ENCODE peak calls at places on chromosomes 11 and 22, in five cellular contexts. Z is A549, L is body of pancreas, M is adrenal gland, O is upper lobe of left lung. A is an unnamed sample.

GRCh38 chr11:64355078-64355940 is 3.7 kb upstream of the RPS6KA4 start:
- DNase-seq in O (peak), L (peak), Z (peak), M (peak), A (peak)

GRCh38 chr11:94400839-94401772 is at the start of gene GPR83:
- DNase-seq in Z (no peak), M (no peak), L (no peak), O (no peak), A (no peak)

GRCh38 chr11:117495357-117495756 is 167.7 kb downstream of the CEP164 start:
- DNase-seq in O (no peak), M (no peak), Z (no peak), L (no peak), A (no peak)

GRCh38 chr22:37459211-37459610 is 27.0 kb downstream of the MFNG start:
- DNase-seq in O (no peak), L (peak), M (no peak), Z (no peak), A (no peak)

GRCh38 chr11:123264431-123264780 is 69.4 kb upstream of the CLMP start:
- DNase-seq in L (no peak), Z (no peak), M (no peak), O (no peak), A (no peak)

GRCh38 chr22:46848227-46848626 is 85.8 kb downstream of the TBC1D22A start:
- DNase-seq in Z (no peak), M (no peak), O (no peak), L (no peak), A (no peak)

GRCh38 chr11:122668562-122669090 is 13.1 kb downstream of the UBASH3B start:
- DNase-seq in Z (peak), O (no peak), L (no peak), M (no peak), A (no peak)

GRCh38 chr11:94803491-94803890 is 35.3 kb downstream of the AMOTL1 start:
- DNase-seq in O (no peak), M (no peak), Z (no peak), L (no peak), A (no peak)

GRCh38 chr22:30636226-30637077 is 871 bp downstream of the SLC35E4 start:
- DNase-seq in O (peak), Z (no peak), L (peak), M (peak), A (peak)

GRCh38 chr11:46160100-46160499 is 38.8 kb upstream of the PHF21A start:
- DNase-seq in L (peak), O (no peak), Z (no peak), M (no peak), A (no peak)
- H3K4me3 ChIP-seq in L (no peak), O (no peak), Z (no peak), M (no peak), A (no peak)

DNA sequence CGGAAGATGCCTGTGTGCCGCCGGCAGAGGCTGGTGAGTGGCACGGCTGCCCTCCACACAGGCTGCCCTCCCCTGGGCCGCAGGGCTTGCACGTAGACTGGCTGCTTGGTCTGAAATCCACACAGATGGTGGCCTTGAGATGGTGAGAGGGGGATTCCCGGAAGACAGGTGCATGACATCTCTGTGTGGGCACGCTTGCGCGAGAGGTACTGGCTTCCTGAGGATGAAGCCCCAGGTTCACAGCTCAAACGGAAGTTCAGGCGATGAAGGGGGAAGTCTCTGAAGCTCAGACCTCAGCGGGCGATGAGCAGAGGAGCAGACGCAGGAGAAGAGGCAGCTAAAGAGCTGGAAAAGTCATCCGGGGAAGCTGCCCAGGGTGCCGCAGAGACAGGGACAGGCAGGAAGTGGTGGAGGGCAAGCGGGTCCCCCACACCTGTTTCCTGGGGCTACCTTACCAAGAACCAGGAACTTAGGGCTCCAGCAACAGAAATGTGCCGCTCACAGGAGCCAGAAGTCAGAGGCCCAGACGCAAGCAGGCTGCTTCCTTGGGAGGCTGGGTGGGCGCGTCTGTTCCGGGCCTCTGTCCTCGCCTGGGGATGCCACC is 7.2 kb downstream of the CRELD2 start:
- DNase-seq in O (no peak), L (no peak), M (no peak), Z (no peak), A (no peak)
- TF ChIP-seq POLR2A in O (peak), L (no peak), M (no peak), Z (no peak), A (no peak)

DNA sequence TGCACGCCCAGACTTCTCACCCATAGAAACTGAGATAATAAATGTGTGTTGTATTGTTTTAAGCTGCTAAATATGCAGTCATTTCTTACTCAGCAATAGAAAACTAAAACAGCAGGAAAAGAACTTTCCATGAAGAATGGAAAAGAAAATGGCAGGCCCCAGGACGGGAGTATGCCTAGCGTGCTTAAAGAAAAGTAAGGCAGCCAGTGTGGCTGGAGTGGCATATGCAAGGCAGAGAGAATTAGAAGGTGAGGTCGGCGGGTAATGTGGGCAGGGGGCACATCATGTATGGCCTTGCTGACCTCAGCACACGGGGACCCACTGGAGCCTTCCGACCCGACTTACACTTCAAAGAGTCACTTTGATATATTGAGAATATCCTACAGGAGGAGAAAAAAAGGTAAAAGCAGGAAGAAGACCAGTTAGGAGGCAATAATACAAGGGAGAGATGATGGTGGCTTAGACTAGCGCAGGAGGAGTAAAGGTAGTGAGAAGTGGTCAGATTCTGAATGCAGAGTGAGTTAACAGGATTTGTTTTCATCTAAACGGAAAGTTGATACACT is 20.5 kb downstream of the TBRG1 start:
- DNase-seq in L (no peak), M (no peak), O (no peak), Z (no peak), A (no peak)
- TF ChIP-seq CTCF in L (no peak), M (no peak), O (no peak), Z (no peak), A (no peak)

GRCh38 chr22:50300620-50301257 is 6.7 kb downstream of the PLXNB2 start:
- DNase-seq in O (no peak), M (no peak), Z (no peak), L (no peak), A (no peak)
- H3K4me3 ChIP-seq in O (peak), M (no peak), Z (no peak), L (no peak), A (peak)

GRCh38 chr22:23767673-23768548 is at the start of gene CHCHD10:
- DNase-seq in L (peak), Z (peak), O (peak), M (peak), A (peak)
- TF ChIP-seq POLR2A in L (peak), Z (peak), O (peak), M (peak), A (no peak)

GRCh38 chr11:113389288-113389687 is 1.7 kb downstream of the ANKK1 start:
- DNase-seq in O (no peak), M (no peak), L (no peak), Z (no peak), A (no peak)

GRCh38 chr11:113386866-113387265 is 713 bp upstream of the ANKK1 start:
- DNase-seq in M (no peak), O (no peak), Z (no peak), L (no peak), A (no peak)

GRCh38 chr11:113384551-113384950 is 3.0 kb upstream of the ANKK1 start:
- DNase-seq in M (no peak), O (peak), Z (no peak), L (no peak), A (no peak)

GRCh38 chr11:113385749-113386148 is 1.8 kb upstream of the ANKK1 start:
- DNase-seq in M (no peak), O (peak), L (no peak), Z (no peak), A (no peak)

DNA sequence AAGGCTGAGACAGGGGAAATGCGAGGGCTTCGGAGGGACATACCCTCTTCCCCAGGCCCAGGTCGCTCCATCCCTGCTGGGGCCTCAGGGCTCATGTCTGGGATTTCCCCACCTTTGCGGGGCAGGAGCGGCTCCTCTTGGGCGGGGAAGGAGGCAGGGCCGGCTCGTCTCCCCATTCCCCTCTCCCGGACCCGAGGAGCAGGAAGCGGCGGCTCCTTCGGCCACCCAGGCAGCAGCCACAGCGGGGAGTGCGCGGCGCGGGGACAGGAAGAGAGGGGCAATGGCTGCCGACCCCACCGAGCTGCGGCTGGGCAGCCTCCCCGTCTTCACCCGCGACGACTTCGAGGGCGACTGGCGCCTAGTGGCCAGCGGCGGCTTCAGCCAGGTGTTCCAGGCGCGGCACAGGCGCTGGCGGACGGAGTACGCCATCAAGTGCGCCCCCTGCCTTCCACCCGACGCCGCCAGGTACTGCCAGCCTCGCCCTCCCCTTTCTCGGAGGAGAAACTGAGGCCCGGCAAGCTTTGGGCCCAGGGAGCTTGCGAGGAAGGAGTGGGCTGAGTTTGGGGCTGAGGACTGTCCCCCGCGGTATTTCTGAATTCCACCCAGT is at the start of gene ANKK1:
- DNase-seq in O (no peak), M (peak), Z (no peak), L (peak), A (no peak)
- TF ChIP-seq CTCF in O (no peak), M (peak), Z (no peak), L (peak), A (no peak)